ENCODE peak calls at places on chromosomes 5 and 9, in five cellular contexts. One of them, this sample, is unnamed. For H3K4me1 and H3K27me3, the result is how much of the 10 kb centered on the place peaks cover.

GRCh38 chr5:6602441-6602840 is 30.4 kb downstream of the NSUN2 start:
- DNase-seq in Panc1: no peak
- DNase-seq in endodermal cell: peak
- DNase-seq in hepatocyte: no peak
- DNase-seq in endothelial cell of umbilical vein: no peak
- DNase-seq in this sample: no peak

GRCh38 chr5:66207800-66208561 is 63.9 kb downstream of the SREK1 start:
- DNase-seq in Panc1: no peak
- DNase-seq in endodermal cell: no peak
- DNase-seq in hepatocyte: no peak
- DNase-seq in endothelial cell of umbilical vein: no peak
- DNase-seq in this sample: no peak

GRCh38 chr5:95043234-95043633 is 241.7 kb downstream of the MCTP1 start:
- DNase-seq in Panc1: no peak
- DNase-seq in endodermal cell: no peak
- DNase-seq in hepatocyte: no peak
- DNase-seq in endothelial cell of umbilical vein: peak
- DNase-seq in this sample: no peak

GRCh38 chr5:179192185-179192890 is 132.2 kb downstream of the ZNF354C start:
- DNase-seq in Panc1: no peak
- DNase-seq in endodermal cell: no peak
- DNase-seq in hepatocyte: no peak
- DNase-seq in endothelial cell of umbilical vein: no peak
- DNase-seq in this sample: no peak

GRCh38 chr9:79222483-79222882 is 349.3 kb upstream of the TLE4 start:
- DNase-seq in Panc1: no peak
- DNase-seq in endodermal cell: no peak
- DNase-seq in hepatocyte: peak
- DNase-seq in endothelial cell of umbilical vein: no peak
- DNase-seq in this sample: no peak

GRCh38 chr9:109062543-109062942 is 49.2 kb upstream of the CTNNAL1 start:
- DNase-seq in Panc1: no peak
- DNase-seq in endodermal cell: no peak
- DNase-seq in hepatocyte: no peak
- DNase-seq in endothelial cell of umbilical vein: no peak
- DNase-seq in this sample: no peak

GRCh38 chr5:54832846-54833245 is 152.5 kb downstream of the ESM1 start:
- DNase-seq in Panc1: no peak
- DNase-seq in endodermal cell: no peak
- DNase-seq in hepatocyte: no peak
- DNase-seq in endothelial cell of umbilical vein: no peak
- DNase-seq in this sample: no peak

GRCh38 chr9:4341554-4341953 is 41.7 kb upstream of the GLIS3 start:
- DNase-seq in Panc1: no peak
- DNase-seq in endodermal cell: no peak
- DNase-seq in hepatocyte: no peak
- DNase-seq in endothelial cell of umbilical vein: no peak
- DNase-seq in this sample: no peak

GRCh38 chr5:456351-457194 is 13.6 kb downstream of the EXOC3 start:
- DNase-seq in Panc1: no peak
- DNase-seq in endodermal cell: peak
- DNase-seq in hepatocyte: no peak
- DNase-seq in endothelial cell of umbilical vein: no peak
- DNase-seq in this sample: no peak

GRCh38 chr5:3201941-3202340 is 393.7 kb upstream of the IRX1 start:
- DNase-seq in Panc1: no peak
- DNase-seq in endodermal cell: no peak
- DNase-seq in hepatocyte: no peak
- DNase-seq in endothelial cell of umbilical vein: no peak
- DNase-seq in this sample: no peak

GRCh38 chr9:131588396-131588795 is 43.1 kb downstream of the PRRT1B start:
- DNase-seq in Panc1: no peak
- DNase-seq in endodermal cell: peak
- DNase-seq in hepatocyte: no peak
- DNase-seq in endothelial cell of umbilical vein: no peak
- DNase-seq in this sample: no peak

GRCh38 chr9:137028013-137028280 is at the start of gene ABCA2:
- DNase-seq in Panc1: no peak
- DNase-seq in endodermal cell: no peak
- DNase-seq in hepatocyte: no peak
- DNase-seq in endothelial cell of umbilical vein: no peak
- DNase-seq in this sample: no peak

GRCh38 chr9:137025120-137025966 is 2.7 kb downstream of the ABCA2 start:
- DNase-seq in Panc1: no peak
- DNase-seq in endodermal cell: no peak
- DNase-seq in hepatocyte: no peak
- DNase-seq in endothelial cell of umbilical vein: no peak
- DNase-seq in this sample: no peak

GRCh38 chr9:137027369-137028012 is 546 bp downstream of the ABCA2 start:
- DNase-seq in Panc1: no peak
- DNase-seq in endodermal cell: peak
- DNase-seq in hepatocyte: peak
- DNase-seq in endothelial cell of umbilical vein: no peak
- DNase-seq in this sample: no peak

GRCh38 chr9:137026828-137027227 is 1.2 kb downstream of the ABCA2 start:
- DNase-seq in Panc1: no peak
- DNase-seq in endodermal cell: no peak
- DNase-seq in hepatocyte: no peak
- DNase-seq in endothelial cell of umbilical vein: no peak
- DNase-seq in this sample: no peak

GRCh38 chr9:137026384-137026783 is 1.7 kb downstream of the ABCA2 start:
- DNase-seq in Panc1: no peak
- DNase-seq in endodermal cell: no peak
- DNase-seq in hepatocyte: no peak
- DNase-seq in endothelial cell of umbilical vein: no peak
- DNase-seq in this sample: no peak
- H3K4me1 ChIP-seq in Panc1: under half
- H3K4me1 ChIP-seq in endodermal cell: under half
- H3K4me1 ChIP-seq in hepatocyte: under half
- H3K4me1 ChIP-seq in endothelial cell of umbilical vein: under half
- H3K4me1 ChIP-seq in this sample: under half

DNA sequence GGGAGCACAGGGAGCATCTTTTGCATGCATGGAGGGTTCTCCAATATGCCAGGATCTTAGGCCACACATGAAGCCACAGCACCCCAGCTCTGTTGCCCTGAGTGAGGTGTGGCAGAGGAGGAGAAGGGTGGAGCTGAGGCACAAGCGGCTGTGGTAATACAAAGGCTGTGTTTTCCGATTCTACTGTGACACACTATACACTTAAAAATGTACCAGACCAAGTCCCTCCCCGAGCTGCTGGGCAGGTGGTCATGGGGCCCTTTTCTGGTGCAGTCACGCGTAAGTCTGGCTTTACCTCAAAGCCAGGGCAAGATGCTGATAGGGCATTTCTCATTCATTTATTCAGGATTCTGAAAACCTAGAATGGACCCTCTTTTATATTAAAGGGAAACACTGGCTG is 3.7 kb downstream of the ADGRV1 start:
- DNase-seq in Panc1: no peak
- DNase-seq in endodermal cell: no peak
- DNase-seq in hepatocyte: no peak
- DNase-seq in endothelial cell of umbilical vein: no peak
- DNase-seq in this sample: no peak
- H3K27me3 ChIP-seq in Panc1: under half
- H3K27me3 ChIP-seq in endodermal cell: under half
- H3K27me3 ChIP-seq in hepatocyte: under half
- H3K27me3 ChIP-seq in endothelial cell of umbilical vein: half or more
- H3K27me3 ChIP-seq in this sample: under half

GRCh38 chr5:119268387-119269060 is 87.3 kb upstream of the TNFAIP8 start:
- DNase-seq in Panc1: peak
- DNase-seq in endodermal cell: peak
- DNase-seq in hepatocyte: peak
- DNase-seq in endothelial cell of umbilical vein: peak
- DNase-seq in this sample: peak

GRCh38 chr5:119271758-119272730 is 83.8 kb upstream of the TNFAIP8 start:
- DNase-seq in Panc1: no peak
- DNase-seq in endodermal cell: no peak
- DNase-seq in hepatocyte: no peak
- DNase-seq in endothelial cell of umbilical vein: no peak
- DNase-seq in this sample: no peak

GRCh38 chr5:119269061-119269579 is 86.7 kb upstream of the TNFAIP8 start:
- DNase-seq in Panc1: peak
- DNase-seq in endodermal cell: peak
- DNase-seq in hepatocyte: peak
- DNase-seq in endothelial cell of umbilical vein: peak
- DNase-seq in this sample: no peak

GRCh38 chr5:119270955-119271757 is 84.7 kb upstream of the TNFAIP8 start:
- DNase-seq in Panc1: no peak
- DNase-seq in endodermal cell: no peak
- DNase-seq in hepatocyte: no peak
- DNase-seq in endothelial cell of umbilical vein: no peak
- DNase-seq in this sample: no peak

GRCh38 chr5:119270121-119270565 is 85.7 kb upstream of the TNFAIP8 start:
- DNase-seq in Panc1: no peak
- DNase-seq in endodermal cell: no peak
- DNase-seq in hepatocyte: no peak
- DNase-seq in endothelial cell of umbilical vein: peak
- DNase-seq in this sample: no peak
- H3K27ac ChIP-seq in Panc1: no peak
- H3K27ac ChIP-seq in endodermal cell: no peak
- H3K27ac ChIP-seq in hepatocyte: peak
- H3K27ac ChIP-seq in endothelial cell of umbilical vein: no peak
- H3K27ac ChIP-seq in this sample: no peak

DNA sequence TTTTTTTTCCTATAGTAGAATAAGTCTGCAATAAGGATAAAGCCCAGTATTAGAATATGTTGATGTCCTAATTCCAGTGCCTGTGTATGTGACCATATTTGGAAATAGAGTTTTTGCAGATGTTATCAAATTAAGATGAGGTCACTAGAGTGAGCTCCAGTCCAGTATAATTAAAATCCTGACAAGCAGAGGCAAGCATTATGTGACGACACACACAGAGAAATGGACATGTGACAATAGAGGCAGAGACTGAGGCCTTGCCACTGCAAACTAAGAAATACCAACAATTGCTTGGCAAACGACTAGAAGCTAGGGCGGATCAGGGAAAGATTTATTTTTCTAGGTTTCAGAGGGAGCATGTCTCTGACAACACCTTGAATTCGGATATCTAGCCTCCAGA is 216.4 kb upstream of the CYLC2 start:
- DNase-seq in Panc1: no peak
- DNase-seq in endodermal cell: no peak
- DNase-seq in hepatocyte: no peak
- DNase-seq in endothelial cell of umbilical vein: no peak
- DNase-seq in this sample: no peak
- H3K4me1 ChIP-seq in Panc1: under half
- H3K4me1 ChIP-seq in endodermal cell: under half
- H3K4me1 ChIP-seq in hepatocyte: under half
- H3K4me1 ChIP-seq in endothelial cell of umbilical vein: under half
- H3K4me1 ChIP-seq in this sample: under half

GRCh38 chr5:14584848-14585247 is 3.3 kb downstream of the OTULINL start:
- DNase-seq in Panc1: no peak
- DNase-seq in endodermal cell: no peak
- DNase-seq in hepatocyte: no peak
- DNase-seq in endothelial cell of umbilical vein: no peak
- DNase-seq in this sample: no peak
- H3K27me3 ChIP-seq in Panc1: under half
- H3K27me3 ChIP-seq in endodermal cell: under half
- H3K27me3 ChIP-seq in hepatocyte: under half
- H3K27me3 ChIP-seq in endothelial cell of umbilical vein: half or more
- H3K27me3 ChIP-seq in this sample: under half

GRCh38 chr9:110112792-110113191 is 95.2 kb downstream of the C9orf152 start:
- DNase-seq in Panc1: no peak
- DNase-seq in endodermal cell: no peak
- DNase-seq in hepatocyte: no peak
- DNase-seq in endothelial cell of umbilical vein: no peak
- DNase-seq in this sample: no peak

GRCh38 chr9:110111868-110112267 is 96.1 kb downstream of the C9orf152 start:
- DNase-seq in Panc1: no peak
- DNase-seq in endodermal cell: peak
- DNase-seq in hepatocyte: no peak
- DNase-seq in endothelial cell of umbilical vein: no peak
- DNase-seq in this sample: no peak

GRCh38 chr9:110106698-110107097 is 101.3 kb downstream of the C9orf152 start:
- DNase-seq in Panc1: no peak
- DNase-seq in endodermal cell: no peak
- DNase-seq in hepatocyte: no peak
- DNase-seq in endothelial cell of umbilical vein: no peak
- DNase-seq in this sample: no peak

GRCh38 chr9:110109331-110110110 is 98.4 kb downstream of the C9orf152 start:
- DNase-seq in Panc1: no peak
- DNase-seq in endodermal cell: no peak
- DNase-seq in hepatocyte: no peak
- DNase-seq in endothelial cell of umbilical vein: no peak
- DNase-seq in this sample: no peak

GRCh38 chr9:110110154-110110553 is 97.8 kb downstream of the C9orf152 start:
- DNase-seq in Panc1: no peak
- DNase-seq in endodermal cell: no peak
- DNase-seq in hepatocyte: no peak
- DNase-seq in endothelial cell of umbilical vein: no peak
- DNase-seq in this sample: no peak
- H3K27ac ChIP-seq in Panc1: no peak
- H3K27ac ChIP-seq in endodermal cell: no peak
- H3K27ac ChIP-seq in hepatocyte: no peak
- H3K27ac ChIP-seq in endothelial cell of umbilical vein: no peak
- H3K27ac ChIP-seq in this sample: no peak

GRCh38 chr5:168790691-168791230 is 211.6 kb upstream of the PANK3 start:
- DNase-seq in Panc1: no peak
- DNase-seq in endodermal cell: no peak
- DNase-seq in hepatocyte: peak
- DNase-seq in endothelial cell of umbilical vein: no peak
- DNase-seq in this sample: no peak
- H3K4me1 ChIP-seq in Panc1: under half
- H3K4me1 ChIP-seq in endodermal cell: under half
- H3K4me1 ChIP-seq in hepatocyte: under half
- H3K4me1 ChIP-seq in endothelial cell of umbilical vein: under half
- H3K4me1 ChIP-seq in this sample: under half

This sample was measured in cardiac muscle cell.